ENCODE peak calls at places on chromosomes 3 and 15, in nine cellular contexts. T is PC-3, S is cardiac muscle cell, A is GM23338, P is heart left ventricle, C is IMR-90, M is OCI-LY7, O is K562, K is psoas muscle. V is an unnamed sample. For H3K4me1, the result is how much of the 10 kb centered on the place peaks cover.

GRCh38 chr3:119098620-119099222 is 47.2 kb upstream of the TEX55 start:
- DNase-seq in P (no peak), M (peak), T (peak), K (no peak), C (peak), O (peak), A (peak), S (peak), V (no peak)

GRCh38 chr15:100588638-100589242 is 13.2 kb downstream of the LINS1 start:
- DNase-seq in S (peak), P (no peak), O (no peak), C (peak), A (peak), T (peak), M (peak), K (no peak), V (no peak)

GRCh38 chr3:111237906-111238305 is 166.3 kb downstream of the NECTIN3 start:
- DNase-seq in M (no peak), K (no peak), A (no peak), T (peak), C (no peak), P (no peak), S (no peak), O (no peak), V (no peak)

GRCh38 chr15:46879067-46879770 is 838.1 kb upstream of the SEMA6D start:
- DNase-seq in O (no peak), A (no peak), C (no peak), M (no peak), K (no peak), P (no peak), S (peak), T (no peak), V (no peak)

GRCh38 chr3:34675383-34676120 is 877.1 kb downstream of the PDCD6IP start:
- DNase-seq in A (no peak), C (no peak), T (peak), S (no peak), O (no peak), P (no peak), K (no peak), M (no peak), V (no peak)

GRCh38 chr3:52052831-52053306 is 3.5 kb downstream of the DUSP7 start:
- DNase-seq in P (peak), T (peak), C (peak), O (peak), K (peak), A (peak), S (peak), M (peak), V (peak)

GRCh38 chr3:116288480-116288879 is 156.8 kb downstream of the LSAMP start:
- DNase-seq in K (no peak), T (no peak), C (peak), O (no peak), P (no peak), M (no peak), A (no peak), S (no peak), V (no peak)

GRCh38 chr15:58608129-58608590 is 141.3 kb downstream of the ADAM10 start:
- DNase-seq in T (no peak), K (no peak), P (no peak), M (no peak), C (peak), S (no peak), A (no peak), O (no peak), V (no peak)

GRCh38 chr3:45987368-45988099 is 8.1 kb downstream of the FYCO1 start:
- DNase-seq in A (no peak), T (no peak), S (no peak), K (peak), M (no peak), C (peak), P (no peak), O (no peak), V (peak)

GRCh38 chr3:138945646-138946553 is 1.0 kb downstream of the FOXL2 start:
- DNase-seq in A (peak), C (peak), P (no peak), T (no peak), K (no peak), S (peak), M (no peak), O (peak), V (no peak)

GRCh38 chr15:82139823-82140268 is 94.0 kb upstream of the MEX3B start:
- DNase-seq in K (no peak), A (peak), C (peak), O (peak), S (peak), P (no peak), T (peak), M (peak), V (no peak)

GRCh38 chr3:39149059-39149455 is 4.3 kb downstream of the CSRNP1 start:
- DNase-seq in K (no peak), C (no peak), A (no peak), M (peak), P (no peak), O (no peak), S (no peak), T (no peak), V (no peak)

GRCh38 chr3:115713247-115713646 is 89.9 kb downstream of the GAP43 start:
- DNase-seq in K (peak), P (peak), M (no peak), T (no peak), O (no peak), S (no peak), C (peak), A (peak), V (no peak)

GRCh38 chr3:174812172-174812862 is 46.8 kb upstream of the NAALADL2 start:
- DNase-seq in A (no peak), S (no peak), M (no peak), K (no peak), C (peak), P (no peak), O (no peak), T (peak), V (no peak)

GRCh38 chr3:80244390-80244789 is 476.6 kb upstream of the ROBO1 start:
- DNase-seq in T (no peak), M (no peak), C (peak), S (no peak), A (no peak), K (no peak), P (no peak), O (no peak), V (no peak)

GRCh38 chr3:71724584-71725278 is 471 bp downstream of the EIF4E3 start:
- DNase-seq in M (no peak), O (no peak), K (peak), C (no peak), S (peak), P (peak), T (peak), A (peak), V (no peak)

GRCh38 chr3:176514297-176514696 is 683.0 kb downstream of the TBL1XR1 start:
- DNase-seq in O (peak), S (peak), A (peak), C (peak), T (peak), P (no peak), M (peak), K (no peak), V (no peak)

GRCh38 chr15:87609474-87609873 is 647.1 kb downstream of the NTRK3 start:
- DNase-seq in A (no peak), K (no peak), P (no peak), C (peak), T (peak), S (no peak), O (no peak), M (no peak), V (no peak)

GRCh38 chr3:181564222-181564621 is 147.5 kb upstream of the SOX2 start:
- DNase-seq in M (no peak), T (no peak), K (no peak), C (no peak), P (no peak), O (no peak), A (no peak), S (no peak), V (no peak)

GRCh38 chr3:146221276-146221675 is 29.6 kb downstream of the PLSCR4 start:
- DNase-seq in C (peak), A (no peak), S (no peak), T (no peak), P (no peak), O (no peak), M (no peak), K (no peak), V (no peak)

GRCh38 chr3:168973206-168973605 is 690.3 kb downstream of the MECOM start:
- DNase-seq in P (no peak), S (no peak), O (no peak), T (no peak), A (no peak), M (no peak), K (no peak), C (peak), V (no peak)

GRCh38 chr3:193905541-193905940 is 230.4 kb upstream of the HES1 start:
- DNase-seq in A (no peak), C (no peak), K (no peak), M (no peak), T (no peak), P (no peak), O (no peak), S (no peak), V (no peak)

GRCh38 chr3:183285828-183286457 is 32.9 kb downstream of the B3GNT5 start:
- DNase-seq in K (peak), M (peak), P (peak), C (peak), O (no peak), S (no peak), T (peak), A (no peak), V (peak)

GRCh38 chr15:43204016-43204901 is 16.6 kb downstream of the EPB42 start:
- DNase-seq in M (peak), P (no peak), A (peak), K (peak), C (peak), S (peak), T (peak), O (peak), V (no peak)

GRCh38 chr3:71495708-71496472 is 87.6 kb downstream of the FOXP1 start:
- DNase-seq in C (peak), M (no peak), K (no peak), O (peak), S (no peak), T (peak), P (no peak), A (peak), V (no peak)

GRCh38 chr3:36944641-36945270 is at the start of gene TRANK1:
- DNase-seq in M (peak), P (peak), C (peak), O (no peak), S (peak), A (peak), T (no peak), K (peak), V (peak)

GRCh38 chr3:27356976-27357375 is 12.2 kb downstream of the NEK10 start:
- DNase-seq in A (no peak), K (no peak), S (no peak), O (no peak), M (no peak), C (no peak), T (no peak), P (no peak), V (no peak)

GRCh38 chr3:14774431-14774830 is 44.3 kb upstream of the FGD5 start:
- DNase-seq in O (no peak), A (no peak), C (no peak), K (no peak), M (no peak), S (no peak), P (no peak), T (no peak), V (peak)

GRCh38 chr15:71273731-71274447 is 158.6 kb downstream of the THSD4 start:
- DNase-seq in T (no peak), A (no peak), O (no peak), P (no peak), S (peak), M (no peak), K (no peak), C (no peak), V (no peak)

GRCh38 chr15:66986951-66987350 is 78.5 kb upstream of the SMAD3 start:
- DNase-seq in T (no peak), O (peak), A (no peak), C (no peak), K (no peak), P (no peak), S (no peak), M (no peak), V (no peak)

GRCh38 chr3:122952509-122952908 is 75.1 kb downstream of the SEMA5B start:
- DNase-seq in A (peak), K (no peak), T (peak), S (no peak), M (peak), C (no peak), P (no peak), O (no peak), V (no peak)

GRCh38 chr3:170484869-170485268 is 66.2 kb downstream of the CLDN11 start:
- DNase-seq in S (no peak), K (no peak), C (no peak), A (no peak), M (no peak), O (no peak), T (no peak), P (no peak), V (no peak)

GRCh38 chr15:22224241-22224671 is 143.9 kb downstream of the OR4M2 start:
- DNase-seq in O (no peak), P (peak), A (no peak), S (no peak), C (no peak), M (peak), K (no peak), T (no peak), V (no peak)

GRCh38 chr15:92376109-92376508 is 17.6 kb upstream of the ST8SIA2 start:
- DNase-seq in A (no peak), P (no peak), O (no peak), M (no peak), S (no peak), T (no peak), C (no peak), K (no peak), V (no peak)

GRCh38 chr3:63900459-63900858 is 11.7 kb downstream of the SCAANT1 start:
- DNase-seq in S (peak), K (no peak), C (no peak), M (no peak), A (no peak), T (no peak), P (no peak), O (no peak), V (no peak)

GRCh38 chr3:134809412-134810051 is 14.5 kb downstream of the EPHB1 start:
- DNase-seq in C (no peak), S (no peak), O (no peak), T (no peak), K (no peak), A (peak), P (no peak), M (no peak), V (no peak)

GRCh38 chr15:73930371-73930770 is 4.1 kb downstream of the LOXL1 start:
- DNase-seq in K (peak), C (peak), T (no peak), S (no peak), P (peak), M (no peak), A (no peak), O (no peak), V (peak)

GRCh38 chr15:77870195-77871065 is 207.1 kb downstream of the TBC1D2B start:
- DNase-seq in S (peak), M (peak), P (peak), A (peak), T (peak), K (peak), C (peak), O (peak), V (peak)

DNA sequence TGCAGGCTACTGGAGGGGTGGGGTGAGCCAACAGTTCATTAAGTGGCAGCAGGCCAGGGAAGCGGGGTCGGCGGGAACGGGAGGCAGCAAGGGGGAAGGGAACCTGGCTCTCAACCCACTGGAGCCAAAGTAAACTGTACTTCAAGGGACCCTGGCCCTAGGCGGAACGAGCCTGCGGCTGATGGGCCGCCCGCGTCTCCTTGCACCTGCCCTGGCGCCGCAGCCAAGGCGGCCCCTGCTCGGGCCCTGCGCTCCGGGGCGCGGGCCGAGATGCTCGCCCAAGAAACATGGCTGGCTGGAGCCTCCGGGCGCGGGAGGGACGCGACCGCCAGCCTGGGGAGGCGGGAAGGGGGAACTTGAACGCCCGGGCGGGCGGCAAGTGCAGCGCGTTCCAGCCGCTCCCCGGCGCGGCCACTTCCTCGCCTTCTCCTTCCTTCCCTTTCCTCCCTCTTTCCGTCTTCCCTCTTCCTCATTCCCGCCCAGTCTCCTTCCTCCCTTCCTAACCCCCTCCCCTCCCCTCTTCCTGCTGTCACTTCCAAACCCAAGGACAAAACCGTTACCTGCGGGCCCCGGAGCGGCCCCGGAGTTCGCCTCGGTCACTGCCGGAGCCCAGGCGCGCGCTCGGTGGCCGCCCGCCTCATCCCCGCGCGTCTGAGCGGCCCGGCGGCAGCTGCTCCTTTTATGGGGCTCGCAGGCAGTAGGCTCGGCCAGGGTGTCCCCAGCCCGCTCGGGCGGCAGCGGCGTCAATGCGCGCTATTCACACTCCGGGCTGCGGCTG is 489.7 kb downstream of the MAGI1 start:
- DNase-seq in K (peak), S (peak), M (no peak), C (no peak), O (no peak), A (peak), T (no peak), P (peak), V (no peak)
- H3K4me3 ChIP-seq in K (peak), S (peak), M (no peak), C (peak), O (no peak), A (peak), T (peak), P (peak), V (peak)

GRCh38 chr3:143430582-143430981 is 311.0 kb downstream of the CHST2 start:
- DNase-seq in A (no peak), C (no peak), M (no peak), S (no peak), K (no peak), T (no peak), O (no peak), P (no peak), V (no peak)

GRCh38 chr3:143428351-143428750 is 308.8 kb downstream of the CHST2 start:
- DNase-seq in S (no peak), O (no peak), A (no peak), K (no peak), M (no peak), P (no peak), C (no peak), T (no peak), V (no peak)

GRCh38 chr3:143427626-143428025 is 308.1 kb downstream of the CHST2 start:
- DNase-seq in S (no peak), P (no peak), O (no peak), T (no peak), C (no peak), K (no peak), M (no peak), A (no peak), V (no peak)

GRCh38 chr3:143433787-143434378 is 314.3 kb downstream of the CHST2 start:
- DNase-seq in S (no peak), O (peak), P (no peak), M (peak), C (no peak), K (no peak), A (peak), T (peak), V (no peak)

DNA sequence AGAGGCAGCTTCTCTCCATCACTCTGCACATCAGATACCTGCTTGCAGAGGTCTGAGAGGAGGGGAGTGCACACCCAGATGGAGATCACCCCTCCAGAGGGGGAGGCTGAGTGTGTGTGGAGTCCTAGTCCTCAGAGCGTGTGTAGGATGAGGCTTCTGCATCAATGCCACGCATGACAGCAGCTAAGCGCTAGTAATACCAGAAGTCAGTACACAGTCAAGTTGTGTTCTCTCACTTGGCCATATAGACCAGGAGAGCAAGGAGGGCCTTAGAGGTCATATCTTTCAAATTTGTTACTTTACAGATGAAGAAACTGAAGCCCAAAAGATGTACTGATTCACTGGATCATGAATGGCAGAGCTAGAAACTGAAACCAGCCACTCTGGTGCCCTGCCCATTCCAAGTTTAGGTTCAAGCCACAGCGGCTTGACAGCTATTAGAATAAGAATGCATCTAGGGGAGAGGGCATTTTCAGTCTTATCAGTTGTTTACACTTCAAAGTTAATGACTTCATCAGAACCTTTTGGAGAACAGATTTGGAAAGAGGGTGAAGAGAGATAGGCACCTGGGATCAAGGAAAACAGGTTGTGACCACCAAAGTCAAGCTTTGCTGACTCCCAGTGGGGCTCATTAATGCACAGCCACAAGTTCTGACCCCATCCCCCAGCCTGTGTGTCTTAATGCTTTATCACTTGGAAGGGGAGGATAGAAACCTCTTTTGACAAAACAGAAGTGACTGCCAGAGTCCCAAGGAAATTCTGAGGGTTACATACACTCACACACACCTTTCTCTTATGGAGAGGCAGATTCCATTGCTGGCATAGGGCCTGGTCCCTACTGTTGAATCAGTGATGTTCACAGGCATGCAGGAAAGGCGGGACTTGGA is 310.3 kb downstream of the CHST2 start:
- DNase-seq in T (no peak), C (peak), K (no peak), O (peak), M (no peak), S (no peak), P (peak), A (peak), V (no peak)
- H3K4me1 ChIP-seq in T (under half), C (under half), K (under half), O (under half), M (under half), S (under half), P (under half), A (under half), V (under half)

GRCh38 chr3:151863611-151864010 is 9.8 kb upstream of the SUCNR1 start:
- DNase-seq in A (no peak), S (no peak), K (no peak), M (no peak), T (peak), P (no peak), O (no peak), C (peak), V (no peak)
- H3K27ac ChIP-seq in A (no peak), S (no peak), K (no peak), M (no peak), T (no peak), P (no peak), O (no peak), C (no peak), V (no peak)

GRCh38 chr15:85498471-85498870 is 118.1 kb downstream of the AKAP13 start:
- DNase-seq in O (no peak), S (no peak), A (no peak), T (no peak), P (no peak), K (no peak), M (no peak), C (no peak), V (no peak)
- H3K4me3 ChIP-seq in O (no peak), S (no peak), A (no peak), T (no peak), P (no peak), K (no peak), M (no peak), C (no peak), V (no peak)

V was measured in right atrium auricular region.